ENCODE peak calls at places on chromosomes 12 and 14, in six cellular contexts. N, T, G, O, R and E are unnamed samples.

GRCh38 chr12:14741153-14741552 is 44.8 kb upstream of the GUCY2C start:
- DNase-seq in N (no peak), T (no peak), G (no peak), O (no peak), R (no peak), E (no peak)

GRCh38 chr12:75831413-75831812 is 200.2 kb downstream of the PHLDA1 start:
- DNase-seq in N (no peak), T (no peak), G (no peak), O (no peak), R (no peak), E (no peak)

GRCh38 chr12:111304642-111305071 is 64.2 kb downstream of the PHETA1 start:
- DNase-seq in N (peak; percentile 37), T (peak; percentile 61), G (peak; percentile 58), O (peak; percentile 18), R (no peak), E (no peak)

GRCh38 chr12:62722971-62723680 is 211.8 kb downstream of the PPM1H start:
- DNase-seq in N (peak; percentile 50), T (no peak), G (no peak), O (no peak), R (no peak), E (no peak)

GRCh38 chr14:104289485-104289884 is 151.1 kb downstream of the KIF26A start:
- DNase-seq in N (no peak), T (no peak), G (no peak), O (no peak), R (peak; percentile 24), E (no peak)

GRCh38 chr14:44895716-44896115 is 66.0 kb downstream of the KLHL28 start:
- DNase-seq in N (peak; percentile 86), T (no peak), G (no peak), O (peak; percentile 60), R (no peak), E (peak; percentile 50)

GRCh38 chr12:49937639-49938300 is 12.8 kb upstream of the AQP2 start:
- DNase-seq in N (no peak), T (no peak), G (no peak), O (no peak), R (no peak), E (no peak)

GRCh38 chr14:23727566-23728335 is 91.6 kb downstream of the DHRS2 start:
- DNase-seq in N (peak; percentile 56), T (peak; percentile 39), G (peak; percentile 72), O (peak; percentile 55), R (no peak), E (peak; percentile 5)

GRCh38 chr14:94388027-94388895 is at the start of gene SERPINA1:
- DNase-seq in N (peak; percentile 18), T (no peak), G (peak; percentile 40), O (peak; percentile 59), R (no peak), E (no peak)

GRCh38 chr12:105561981-105562726 is 231.7 kb downstream of the C12orf75 start:
- DNase-seq in N (peak; percentile 93), T (no peak), G (no peak), O (peak; percentile 92), R (peak; percentile 64), E (peak; percentile 46)

GRCh38 chr14:71320734-71321555 is 413.7 kb downstream of the PCNX1 start:
- DNase-seq in N (peak; percentile 58), T (peak; percentile 51), G (no peak), O (peak; percentile 90), R (peak; percentile 77), E (no peak)

GRCh38 chr12:93767524-93767863 is 90.3 kb downstream of the CRADD start:
- DNase-seq in N (no peak), T (no peak), G (no peak), O (no peak), R (no peak), E (no peak)

GRCh38 chr14:59221558-59221957 is 33.1 kb downstream of the DAAM1 start:
- DNase-seq in N (peak; percentile 26), T (no peak), G (no peak), O (peak; percentile 22), R (no peak), E (no peak)

GRCh38 chr14:41868396-41868795 is 261.7 kb downstream of the LRFN5 start:
- DNase-seq in N (no peak), T (no peak), G (no peak), O (peak; percentile 4), R (no peak), E (no peak)

GRCh38 chr14:95463173-95463901 is 53.1 kb downstream of the SYNE3 start:
- DNase-seq in N (no peak), T (no peak), G (no peak), O (no peak), R (no peak), E (no peak)

GRCh38 chr14:104224516-104225281 is 86.3 kb downstream of the KIF26A start:
- DNase-seq in N (no peak), T (peak; percentile 41), G (no peak), O (peak; percentile 5), R (no peak), E (no peak)

GRCh38 chr14:102319351-102320032 is at the start of gene ZNF839:
- DNase-seq in N (peak; percentile 92), T (peak; percentile 96), G (peak; percentile 85), O (peak; percentile 95), R (peak; percentile 96), E (no peak)

GRCh38 chr14:85516239-85517112 is 13.5 kb upstream of the FLRT2 start:
- DNase-seq in N (peak; percentile 94), T (no peak), G (no peak), O (no peak), R (no peak), E (peak; percentile 83)

GRCh38 chr12:46825526-46826414 is at the start of gene SLC38A4:
- DNase-seq in N (peak; percentile 26), T (peak; percentile 34), G (peak; percentile 88), O (peak; percentile 48), R (peak; percentile 71), E (no peak)

GRCh38 chr12:67430708-67431335 is 161.7 kb downstream of the CAND1 start:
- DNase-seq in N (peak; percentile 27), T (peak; percentile 77), G (no peak), O (no peak), R (peak; percentile 82), E (no peak)

GRCh38 chr14:20606190-20606901 is 15.2 kb upstream of the RNASE12 start:
- DNase-seq in N (peak; percentile 74), T (peak; percentile 72), G (peak; percentile 79), O (peak; percentile 19), R (no peak), E (no peak)

GRCh38 chr12:109551108-109551507 is 22.2 kb downstream of the MMAB start:
- DNase-seq in N (no peak), T (no peak), G (no peak), O (no peak), R (no peak), E (no peak)